ENCODE peak calls at places on chromosomes 2 and 18, in six cellular contexts. E, T, J, B, O and U are unnamed samples.

GRCh38 chr2:172219201-172219600 is 116.5 kb upstream of the DLX2 start:
- DNase-seq in E (no peak), T (no peak), J (no peak), B (no peak), O (no peak), U (no peak)

GRCh38 chr2:35114765-35115164 is 1240.8 kb upstream of the CRIM1 start:
- DNase-seq in E (no peak), T (no peak), J (no peak), B (no peak), O (no peak), U (no peak)

GRCh38 chr2:150466770-150467640 is 20.5 kb downstream of the RND3 start:
- DNase-seq in E (no peak), T (no peak), J (no peak), B (no peak), O (peak), U (peak)

GRCh38 chr2:196101325-196101981 is 32.8 kb upstream of the DNAH7 start:
- DNase-seq in E (peak), T (no peak), J (no peak), B (no peak), O (peak), U (peak)

GRCh38 chr2:231455222-231455621 is 9.1 kb downstream of the NCL start:
- DNase-seq in E (no peak), T (peak), J (no peak), B (no peak), O (no peak), U (no peak)

GRCh38 chr2:222561817-222562424 is 94.0 kb downstream of the FARSB start:
- DNase-seq in E (peak), T (no peak), J (no peak), B (no peak), O (peak), U (peak)

GRCh38 chr2:173021939-173022371 is 53.7 kb upstream of the MAP3K20 start:
- DNase-seq in E (no peak), T (no peak), J (no peak), B (no peak), O (peak), U (peak)

GRCh38 chr2:10438688-10439087 is 9.4 kb downstream of the ODC1 start:
- DNase-seq in E (no peak), T (no peak), J (no peak), B (no peak), O (no peak), U (no peak)

GRCh38 chr2:46657042-46657504 is 177.7 kb downstream of the TMEM247 start:
- DNase-seq in E (peak), T (no peak), J (no peak), B (no peak), O (peak), U (peak)

GRCh38 chr2:113158884-113159553 is 14.8 kb upstream of the PSD4 start:
- DNase-seq in E (no peak), T (no peak), J (no peak), B (no peak), O (peak), U (peak)

GRCh38 chr2:124045906-124046305 is 20.8 kb downstream of the CNTNAP5 start:
- DNase-seq in E (no peak), T (no peak), J (no peak), B (no peak), O (no peak), U (no peak)

GRCh38 chr18:6627621-6628020 is 101.9 kb upstream of the ARHGAP28 start:
- DNase-seq in E (no peak), T (no peak), J (no peak), B (no peak), O (peak), U (peak)

GRCh38 chr2:227373389-227373788 is 5.7 kb downstream of the TM4SF20 start:
- DNase-seq in E (no peak), T (no peak), J (no peak), B (no peak), O (no peak), U (no peak)

GRCh38 chr18:47594621-47595086 is 335.8 kb downstream of the SMAD2 start:
- DNase-seq in E (no peak), T (no peak), J (no peak), B (no peak), O (no peak), U (no peak)

DNA sequence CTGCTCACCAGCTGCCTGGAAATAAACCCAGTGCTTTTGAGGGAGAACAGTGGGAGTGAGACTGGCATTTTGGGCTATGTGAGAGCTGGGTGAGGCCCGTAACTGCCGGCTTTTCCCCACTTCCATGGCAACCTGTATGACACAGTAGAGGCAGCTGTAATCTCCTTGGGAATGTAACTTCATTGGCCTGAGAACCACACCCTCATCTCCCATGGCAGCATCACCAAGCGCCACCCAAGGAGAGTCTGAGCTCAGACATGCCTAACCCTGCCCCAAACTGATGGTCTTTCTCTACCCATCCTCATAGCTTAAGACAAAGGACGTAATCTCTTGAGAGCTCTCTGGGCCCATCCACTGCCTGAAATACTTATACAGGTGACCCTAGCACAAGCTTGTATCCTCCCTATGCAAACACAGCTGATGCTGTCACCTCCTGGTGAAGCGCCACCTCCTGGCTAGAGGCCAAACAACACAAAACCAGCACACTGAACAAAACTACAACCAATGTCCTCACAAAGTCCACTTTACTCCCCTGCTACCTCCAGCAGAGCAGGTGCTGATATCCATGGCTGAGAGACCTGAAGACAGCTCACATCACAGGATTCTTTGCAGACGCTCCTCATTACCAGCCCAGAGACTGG is 763.4 kb upstream of the NRXN1 start:
- DNase-seq in E (no peak), T (no peak), J (no peak), B (no peak), O (no peak), U (no peak)
- TF ChIP-seq CTCF in E (no peak), T (no peak), J (no peak), B (no peak), O (no peak), U (peak)

DNA sequence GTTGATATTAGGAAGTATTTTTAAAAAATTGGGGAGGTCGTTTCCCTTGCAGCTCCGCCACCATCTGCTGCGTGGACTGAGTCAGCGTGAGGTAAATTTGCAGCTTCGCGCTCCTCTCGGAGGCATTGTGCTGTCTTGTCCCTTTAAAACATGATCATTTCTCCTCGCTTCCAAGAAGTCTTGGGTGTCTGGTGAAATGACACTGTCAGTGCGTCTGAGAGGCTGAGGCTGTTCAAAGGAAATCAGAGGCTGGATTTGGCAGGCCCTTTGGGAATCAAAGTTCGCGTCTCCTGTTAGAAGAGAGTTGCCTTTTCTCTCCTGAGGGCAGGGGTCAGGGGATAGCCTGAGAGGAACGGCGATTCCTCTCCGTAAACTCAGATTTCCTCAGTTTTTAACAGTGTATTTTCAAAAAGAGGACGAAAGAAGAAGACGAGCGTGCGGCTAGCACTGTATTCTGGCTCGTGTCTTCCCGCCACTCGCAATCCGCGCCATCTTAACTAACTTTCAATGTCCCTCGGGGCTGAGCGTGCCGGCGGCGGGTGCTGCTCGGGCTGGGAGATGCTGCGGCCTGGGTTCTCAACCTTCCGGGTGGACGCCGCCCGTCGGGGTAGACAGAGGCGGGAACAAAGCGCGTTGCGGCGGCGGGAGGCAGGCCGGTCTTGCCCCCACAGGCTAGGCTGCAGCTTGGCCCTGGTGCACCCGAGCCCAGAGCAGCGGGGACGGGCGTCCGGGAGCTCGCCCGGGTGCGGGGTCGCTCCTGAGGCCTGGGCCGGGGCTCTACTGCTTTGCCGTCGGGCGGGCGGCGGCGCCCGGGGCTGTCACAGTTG is 11.5 kb downstream of the TBR1 start:
- DNase-seq in E (no peak), T (no peak), J (no peak), B (no peak), O (no peak), U (peak)
- H3K4me3 ChIP-seq in E (peak), T (peak), J (peak), B (no peak), O (no peak), U (no peak)

GRCh38 chr2:209638346-209638745 is 133.3 kb upstream of the UNC80 start:
- DNase-seq in E (no peak), T (no peak), J (no peak), B (no peak), O (peak), U (peak)
- TF ChIP-seq CTCF in E (no peak), T (no peak), J (no peak), B (no peak), O (no peak), U (no peak)

DNA sequence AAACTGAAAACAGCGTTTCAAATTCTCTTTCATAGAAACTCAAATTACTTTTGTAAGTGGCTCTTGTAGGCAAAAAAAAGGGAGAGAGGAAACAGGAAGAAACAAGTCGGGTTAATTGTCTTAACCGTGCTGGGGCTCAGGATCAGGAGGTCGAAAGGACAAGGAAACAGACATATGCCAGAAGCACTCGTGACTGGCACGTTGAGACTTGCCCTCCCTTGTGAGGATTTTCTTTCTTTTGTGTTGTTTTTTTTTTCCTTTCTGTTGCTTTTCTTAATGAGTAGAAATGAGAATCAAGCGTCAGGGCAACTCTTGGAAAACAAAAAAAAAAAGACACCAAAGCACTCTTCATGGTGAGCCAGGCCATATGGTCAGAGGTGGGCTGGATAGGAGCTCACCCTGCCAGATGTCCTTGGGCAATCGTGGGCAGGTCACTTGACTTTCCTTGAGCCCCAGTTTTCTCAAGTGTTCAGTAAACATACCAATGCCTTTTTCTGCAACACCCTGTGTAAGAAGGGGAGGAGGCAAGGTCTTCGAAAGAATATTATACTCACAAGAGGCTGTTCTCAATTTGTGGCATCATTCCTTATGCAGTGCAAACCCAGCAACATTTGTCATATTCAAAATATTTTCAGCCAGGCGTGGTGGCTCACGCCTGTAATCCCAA is 23.0 kb upstream of the TMEM87B start:
- DNase-seq in E (no peak), T (no peak), J (no peak), B (peak), O (no peak), U (peak)
- H3K4me3 ChIP-seq in E (peak), T (no peak), J (peak), B (peak), O (no peak), U (no peak)

DNA sequence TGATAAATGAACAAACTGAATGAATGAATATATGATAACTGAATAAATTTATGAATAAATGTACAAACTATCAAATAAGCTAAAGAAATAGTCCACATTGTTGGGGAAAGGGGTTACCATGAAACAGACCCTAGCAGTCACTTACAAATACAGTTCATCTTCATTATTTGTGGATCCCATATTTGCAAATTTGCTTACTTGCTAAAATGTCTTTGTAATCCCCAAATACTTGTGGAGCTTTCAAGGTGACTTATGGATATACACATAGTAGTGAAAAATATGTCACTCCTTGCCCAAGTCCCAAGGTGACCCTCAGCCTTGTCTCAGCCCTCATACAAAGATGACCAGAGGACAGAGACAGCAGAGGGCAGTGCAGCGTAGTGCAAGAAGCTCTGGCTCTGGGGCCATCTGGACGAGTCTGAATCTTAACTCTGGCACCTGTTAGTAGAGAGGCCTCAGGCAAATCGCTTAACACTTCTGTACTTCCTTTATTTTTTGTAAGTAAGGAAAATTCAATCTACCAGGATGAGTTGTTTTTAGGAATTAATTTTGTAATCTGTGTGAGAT is 3.1 kb downstream of the PAIP2B start:
- DNase-seq in E (peak), T (no peak), J (no peak), B (no peak), O (peak), U (peak)
- TF ChIP-seq CTCF in E (peak), T (peak), J (no peak), B (peak), O (no peak), U (peak)

GRCh38 chr2:127083819-127084503 is 23.0 kb downstream of the BIN1 start:
- DNase-seq in E (peak), T (peak), J (peak), B (peak), O (peak), U (peak)
- H3K4me3 ChIP-seq in E (no peak), T (no peak), J (peak), B (no peak), O (no peak), U (peak)

GRCh38 chr2:215637658-215638057 is 201.8 kb upstream of the FN1 start:
- DNase-seq in E (no peak), T (no peak), J (no peak), B (no peak), O (peak), U (no peak)

GRCh38 chr2:215635071-215635787 is 199.4 kb upstream of the FN1 start:
- DNase-seq in E (no peak), T (no peak), J (no peak), B (no peak), O (no peak), U (peak)

GRCh38 chr2:215638687-215639086 is 202.8 kb upstream of the FN1 start:
- DNase-seq in E (no peak), T (no peak), J (no peak), B (no peak), O (no peak), U (no peak)

GRCh38 chr2:215633360-215633759 is 197.5 kb upstream of the FN1 start:
- DNase-seq in E (no peak), T (no peak), J (no peak), B (no peak), O (no peak), U (no peak)

DNA sequence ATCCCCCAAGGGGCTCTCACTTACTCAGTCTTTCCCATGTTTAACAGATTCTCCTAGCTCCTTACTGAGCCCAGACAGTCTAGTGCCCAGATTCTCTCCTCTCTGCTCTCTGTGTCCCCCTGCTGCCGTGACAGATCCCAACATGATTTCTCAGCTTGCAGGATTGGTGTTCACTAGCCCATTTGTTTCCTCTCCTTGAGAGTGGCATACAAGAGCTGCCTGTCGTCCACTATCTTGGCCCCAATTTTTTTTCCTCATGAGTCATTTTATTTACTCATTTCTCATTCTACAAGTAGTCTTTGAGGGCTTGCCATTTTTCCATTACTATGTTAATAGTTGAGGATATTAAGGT is 199.9 kb upstream of the FN1 start:
- DNase-seq in E (no peak), T (no peak), J (no peak), B (no peak), O (peak), U (peak)
- TF ChIP-seq CTCF in E (peak), T (no peak), J (no peak), B (no peak), O (peak), U (peak)

DNA sequence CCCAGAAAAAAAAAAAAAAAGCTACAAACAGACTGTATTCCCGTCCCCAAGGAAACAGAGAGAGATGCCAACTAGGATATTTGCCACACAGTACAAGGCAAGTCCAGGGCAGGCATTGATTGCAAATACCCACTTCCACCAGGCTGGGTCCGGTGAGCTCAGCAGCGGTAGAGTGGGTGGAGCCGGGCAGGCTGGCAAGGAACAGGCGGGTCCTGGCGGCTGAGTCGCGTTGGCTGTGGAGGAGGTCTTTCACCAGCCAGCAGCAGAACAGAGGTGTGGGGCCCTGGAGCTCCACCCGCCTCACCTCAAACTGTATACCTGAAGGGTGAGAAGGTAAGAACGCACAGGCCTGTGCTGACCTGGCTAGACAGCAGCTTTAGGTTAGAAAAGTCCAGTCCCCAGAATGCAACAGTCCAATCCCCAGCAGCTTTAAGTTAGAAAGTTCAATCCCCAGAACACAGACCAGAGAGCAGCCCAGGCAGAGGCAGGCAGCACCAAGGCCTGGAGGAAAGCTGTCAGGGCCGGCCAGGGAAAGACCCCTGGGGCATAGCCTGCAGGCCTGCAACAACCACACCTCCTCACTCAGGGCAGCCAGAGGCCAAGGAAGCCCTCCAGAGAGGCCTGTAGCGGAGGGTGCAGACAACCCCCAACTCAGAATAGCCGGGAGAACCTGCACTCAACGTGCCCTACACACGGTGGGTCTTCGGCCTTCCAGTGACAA is 21.9 kb upstream of the MTERF4 start:
- DNase-seq in E (no peak), T (peak), J (no peak), B (peak), O (no peak), U (no peak)
- H3K4me3 ChIP-seq in E (no peak), T (no peak), J (no peak), B (no peak), O (no peak), U (no peak)

DNA sequence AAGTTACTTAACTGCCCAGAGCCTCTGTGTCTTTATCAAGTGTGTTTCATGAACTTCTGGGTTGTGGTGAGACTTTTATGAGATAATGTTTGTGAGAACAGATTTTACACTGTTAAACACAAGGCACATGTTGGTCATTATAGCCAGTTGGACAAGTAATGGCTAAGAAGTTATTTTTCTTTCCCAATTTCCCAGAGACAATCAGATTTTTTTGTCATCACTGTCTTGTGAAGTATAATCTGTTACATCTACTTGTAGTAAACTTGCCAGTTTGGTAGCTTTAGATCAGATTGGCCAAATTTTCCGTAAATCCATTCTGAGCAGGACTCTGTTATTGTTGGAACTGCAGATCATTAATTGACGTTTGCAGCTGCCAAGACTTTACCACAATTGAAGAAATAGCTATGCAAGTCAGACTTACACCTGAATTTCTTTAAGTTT is 838.8 kb downstream of the SLC4A3 start:
- DNase-seq in E (no peak), T (no peak), J (no peak), B (no peak), O (peak), U (no peak)
- TF ChIP-seq CTCF in E (no peak), T (no peak), J (no peak), B (no peak), O (no peak), U (no peak)